ENCODE peak calls at places on chromosomes 3 and 15, in seven cellular contexts. N is fibroblast of the aortic adventitia; A is AG04450; J is mucosa of descending colon; C is CD8-positive, alpha-beta memory T cell; Q is naive thymus-derived CD4-positive, alpha-beta T cell; W is HCT116. M is an unnamed sample.

GRCh38 chr3:157914882-157915281 is 191.3 kb downstream of the SHOX2 start:
- DNase-seq in Q (no peak), J (no peak), C (no peak), W (no peak), N (peak), A (no peak), M (no peak)

GRCh38 chr3:132721479-132722164 is 587 bp downstream of the NPHP3 start:
- DNase-seq in W (no peak), Q (no peak), N (peak), A (no peak), C (peak), J (peak), M (peak)

GRCh38 chr15:92324036-92324963 is 69.4 kb upstream of the ST8SIA2 start:
- DNase-seq in C (no peak), W (no peak), J (no peak), A (no peak), Q (no peak), N (no peak), M (no peak)

GRCh38 chr15:43225201-43225949 is 4.6 kb upstream of the EPB42 start:
- DNase-seq in N (peak), Q (no peak), W (peak), J (peak), C (peak), A (peak), M (peak)

GRCh38 chr15:85726446-85726845 is 68.3 kb downstream of the KLHL25 start:
- DNase-seq in A (no peak), C (no peak), J (no peak), Q (no peak), N (peak), W (no peak), M (no peak)

GRCh38 chr3:79419222-79419621 is 348.6 kb downstream of the ROBO1 start:
- DNase-seq in A (no peak), W (no peak), N (no peak), J (no peak), C (no peak), Q (no peak), M (no peak)

GRCh38 chr3:46368569-46368968 is 2.2 kb upstream of the CCR5 start:
- DNase-seq in W (no peak), Q (peak), C (peak), J (peak), A (no peak), N (no peak), M (no peak)

GRCh38 chr3:125310623-125311076 is 64.5 kb downstream of the ZNF148 start:
- DNase-seq in J (peak), Q (peak), N (no peak), C (peak), W (no peak), A (no peak), M (no peak)

DNA sequence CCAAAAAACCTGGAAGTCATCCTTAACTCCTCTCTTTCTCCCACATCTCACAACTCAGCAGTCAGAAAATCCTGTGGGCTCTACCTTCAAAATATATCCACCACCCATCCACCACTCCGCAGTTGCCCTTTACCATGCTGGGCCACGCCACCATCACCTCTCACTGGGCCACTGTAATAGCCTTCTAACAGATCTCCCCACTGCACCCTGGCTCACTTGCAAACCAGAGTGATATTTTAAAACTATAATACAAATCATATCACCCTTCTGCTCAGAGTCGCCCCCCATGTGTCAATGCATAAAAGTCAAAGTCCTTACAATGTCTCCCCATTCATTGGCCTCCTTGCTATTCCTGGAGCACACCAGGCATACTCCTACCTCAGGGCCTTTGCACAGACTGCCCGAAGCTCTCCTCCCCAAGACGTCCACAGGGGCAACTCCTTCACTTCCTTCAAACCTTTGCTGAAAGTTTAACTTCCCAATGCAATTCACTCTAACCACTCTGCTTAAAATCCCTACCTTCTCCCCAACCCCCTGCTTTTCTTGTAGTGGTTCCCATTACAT is 1.5 kb upstream of the LIPC start:
- DNase-seq in N (no peak), W (no peak), Q (no peak), A (no peak), J (no peak), C (no peak), M (no peak)
- H3K4me3 ChIP-seq in N (no peak), W (no peak), Q (no peak), A (no peak), J (no peak), C (no peak), M (no peak)

GRCh38 chr3:156681003-156681402 is 6.6 kb downstream of the TIPARP start:
- DNase-seq in C (no peak), Q (no peak), A (peak), N (peak), W (no peak), J (no peak), M (peak)
- H3K4me3 ChIP-seq in C (no peak), Q (no peak), A (no peak), N (peak), W (no peak), J (no peak), M (no peak)

GRCh38 chr3:181796641-181797040 is 84.9 kb downstream of the SOX2 start:
- DNase-seq in W (no peak), J (no peak), N (no peak), Q (no peak), C (no peak), A (no peak), M (no peak)
- H3K4me3 ChIP-seq in W (no peak), J (no peak), N (no peak), Q (no peak), C (no peak), A (no peak), M (no peak)

GRCh38 chr15:46410681-46411080 is 775.9 kb downstream of the SQOR start:
- DNase-seq in Q (no peak), A (no peak), W (no peak), J (no peak), N (no peak), C (no peak), M (no peak)

GRCh38 chr15:46411900-46412299 is 777.1 kb downstream of the SQOR start:
- DNase-seq in Q (no peak), A (no peak), W (no peak), C (no peak), J (no peak), N (no peak), M (no peak)

GRCh38 chr15:46409879-46410278 is 775.0 kb downstream of the SQOR start:
- DNase-seq in J (no peak), N (no peak), C (no peak), Q (no peak), A (no peak), W (no peak), M (no peak)

GRCh38 chr15:46416544-46416943 is 781.7 kb downstream of the SQOR start:
- DNase-seq in C (no peak), W (no peak), N (no peak), Q (no peak), A (no peak), J (no peak), M (no peak)

DNA sequence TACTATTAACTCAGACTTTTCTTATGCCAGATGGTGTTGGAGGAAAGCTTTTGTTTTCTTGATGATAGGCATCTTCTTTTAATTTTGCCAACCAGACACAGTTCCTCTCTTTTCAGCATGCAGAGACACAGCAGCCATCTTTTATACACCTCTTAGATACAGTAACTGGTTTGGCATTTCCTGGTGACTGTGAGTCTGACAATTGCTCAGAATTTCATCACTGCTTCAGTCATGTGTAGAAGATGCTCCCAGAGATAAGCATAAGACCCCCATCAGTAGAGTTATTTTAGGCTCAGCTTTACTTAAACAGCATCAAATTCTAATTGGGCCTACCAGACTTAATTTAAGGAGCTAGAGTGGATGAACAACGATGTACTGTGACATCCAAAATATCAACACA is 779.0 kb downstream of the SQOR start:
- DNase-seq in C (no peak), Q (no peak), J (no peak), W (no peak), A (no peak), N (no peak), M (no peak)
- H3K4me3 ChIP-seq in C (no peak), Q (no peak), J (no peak), W (no peak), A (no peak), N (no peak), M (no peak)

DNA sequence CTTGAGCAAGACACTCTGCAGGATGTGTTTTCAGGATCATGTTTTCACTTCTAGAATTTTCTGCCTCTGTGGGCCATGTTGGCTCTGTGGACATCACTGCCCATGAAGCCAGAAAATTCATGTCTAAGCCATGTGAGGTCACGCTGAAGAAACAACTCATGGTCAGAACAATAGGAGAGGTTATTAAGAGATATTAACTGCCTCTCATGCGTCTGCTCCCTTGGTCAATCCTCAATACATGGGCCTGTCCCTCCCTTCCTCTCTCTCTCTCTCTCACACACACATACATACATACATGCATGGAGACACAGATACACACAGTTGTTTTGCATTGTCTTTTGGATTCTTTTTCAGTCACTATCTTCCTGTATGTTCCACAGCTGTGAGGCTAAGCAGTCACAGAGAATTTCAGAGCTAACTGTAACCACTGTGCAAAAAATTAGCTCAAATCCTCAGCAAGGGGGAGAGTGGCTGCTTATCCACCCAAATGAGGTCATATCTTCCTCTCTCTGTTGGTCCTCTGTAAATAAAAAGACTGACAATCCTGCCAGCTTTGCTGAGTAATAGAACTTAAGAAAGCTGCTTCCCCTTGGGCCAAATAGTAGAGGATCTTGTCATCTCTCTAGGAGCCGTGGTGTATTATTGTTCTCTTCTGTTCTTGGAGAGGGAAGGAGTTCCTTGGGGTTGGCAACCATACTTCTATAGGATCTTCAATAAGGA is 45.6 kb downstream of the LRTM1 start:
- DNase-seq in N (peak), Q (no peak), C (no peak), A (peak), J (peak), W (no peak), M (no peak)
- H3K4me3 ChIP-seq in N (no peak), Q (no peak), C (no peak), A (no peak), J (no peak), W (no peak), M (no peak)

DNA sequence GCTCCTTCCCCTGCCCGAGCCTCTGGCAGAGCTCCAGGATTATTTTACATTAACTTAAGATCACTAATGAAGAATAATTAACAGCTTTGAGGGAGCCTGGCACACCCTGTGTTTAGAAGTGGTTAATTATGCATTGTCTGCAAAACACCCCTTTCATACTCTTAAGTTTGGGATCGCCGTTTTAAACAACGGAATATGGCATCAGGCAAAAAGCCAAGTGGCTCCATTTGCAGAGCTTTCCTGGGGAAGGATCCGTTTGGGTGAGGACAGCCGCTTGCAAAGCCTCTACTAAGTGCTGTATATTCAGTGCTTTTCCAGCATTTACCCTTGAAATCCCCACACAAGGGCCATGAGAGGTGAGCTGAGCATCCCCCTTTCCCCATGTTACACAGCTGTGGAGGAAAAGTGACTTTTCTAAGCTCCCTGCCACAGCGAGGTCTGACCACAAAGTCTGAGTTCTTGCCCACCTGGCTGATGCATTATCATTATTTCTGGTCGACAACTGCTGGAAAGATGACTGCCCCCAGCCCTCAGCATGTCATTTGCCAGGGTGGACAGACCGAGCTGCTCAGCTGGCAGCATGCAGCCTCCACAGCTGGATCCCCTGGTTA is 33.8 kb downstream of the IQSEC1 start:
- DNase-seq in J (no peak), W (no peak), C (no peak), Q (no peak), A (no peak), N (no peak), M (no peak)
- H3K4me3 ChIP-seq in J (no peak), W (no peak), C (no peak), Q (no peak), A (no peak), N (no peak), M (no peak)

DNA sequence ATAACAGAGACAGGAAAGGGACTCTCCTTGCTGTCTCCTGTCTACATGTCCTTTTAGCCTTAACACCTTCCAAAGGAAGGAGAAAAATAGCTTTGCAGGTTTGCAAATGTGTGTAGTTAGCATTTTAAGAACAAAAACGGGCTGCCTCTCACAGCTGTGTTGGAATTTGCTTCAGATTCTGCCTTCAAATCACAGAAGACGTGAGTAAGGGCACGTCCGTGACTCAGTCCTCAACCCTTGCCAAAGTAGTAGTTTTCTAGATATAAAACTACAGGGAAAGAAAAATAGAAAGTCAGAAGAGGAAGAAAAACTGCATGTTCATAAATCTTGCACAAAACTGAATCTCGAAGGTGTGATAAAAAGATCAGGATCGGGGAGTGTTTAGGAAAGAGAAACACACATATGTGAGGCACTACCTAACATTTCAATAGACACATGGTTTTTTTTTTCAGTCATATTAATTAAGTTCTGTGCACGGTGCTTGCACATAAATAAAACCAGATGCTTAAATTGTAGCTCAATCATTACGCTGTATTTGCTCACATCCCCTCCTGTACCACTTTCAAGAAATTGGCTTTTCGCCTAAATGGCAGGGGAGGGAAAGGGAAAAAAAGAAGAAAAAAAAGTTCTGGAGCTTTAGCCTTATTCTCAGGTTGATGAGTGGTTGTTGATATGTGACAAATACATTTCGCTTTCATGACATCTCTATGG is 71.7 kb downstream of the P3H2 start:
- DNase-seq in N (peak), W (no peak), A (no peak), Q (no peak), J (no peak), C (no peak), M (no peak)
- H3K4me3 ChIP-seq in N (peak), W (no peak), A (peak), Q (no peak), J (no peak), C (no peak), M (no peak)

M was measured in prostate gland.